ENCODE peak calls at places on chromosome 22, in four cellular contexts. A is C1 segment of cervical spinal cord, J is uterus, D is T-helper 1 cell. S is an unnamed sample.

GRCh38 chr22:42786606-42787356 is 66.1 kb upstream of the A4GALT start:
- DNase-seq in J (no peak), A (no peak), D (no peak), S (no peak)

GRCh38 chr22:19658057-19658966 is 56.0 kb upstream of the SEPTIN5 start:
- DNase-seq in J (no peak), D (no peak), A (no peak), S (no peak)

GRCh38 chr22:28808716-28809355 is 8.5 kb upstream of the XBP1 start:
- DNase-seq in D (no peak), A (no peak), J (no peak), S (no peak)

GRCh38 chr22:37564111-37564711 is 3.9 kb downstream of the CDC42EP1 start:
- DNase-seq in A (no peak), J (no peak), D (no peak), S (no peak)

GRCh38 chr22:48424201-48424627 is 1403.5 kb downstream of the BRD1 start:
- DNase-seq in D (no peak), A (no peak), J (no peak), S (no peak)

GRCh38 chr22:24271406-24271760 is 752 bp downstream of the SPECC1L start:
- DNase-seq in D (no peak), J (no peak), A (no peak), S (no peak)

GRCh38 chr22:27331526-27332281 is 469.9 kb downstream of the MN1 start:
- DNase-seq in J (no peak), A (peak), D (no peak), S (peak)

GRCh38 chr22:47000888-47001287 is 238.4 kb downstream of the TBC1D22A start:
- DNase-seq in D (peak), J (no peak), A (no peak), S (no peak)

GRCh38 chr22:49534386-49534785 is 293.3 kb downstream of the BRD1 start:
- DNase-seq in D (no peak), J (no peak), A (no peak), S (peak)

GRCh38 chr22:42842658-42843370 is 14.3 kb downstream of the ARFGAP3 start:
- DNase-seq in A (no peak), J (no peak), D (no peak), S (no peak)

GRCh38 chr22:30435674-30436126 is 10.1 kb downstream of the MTFP1 start:
- DNase-seq in A (no peak), D (peak), J (peak), S (peak)

GRCh38 chr22:23772315-23773246 is at the start of gene MMP11:
- DNase-seq in D (peak), J (peak), A (no peak), S (peak)

GRCh38 chr22:37254206-37254866 is 10.3 kb upstream of the RAC2 start:
- DNase-seq in J (no peak), D (no peak), A (no peak), S (no peak)

GRCh38 chr22:29093501-29093921 is 20.7 kb downstream of the KREMEN1 start:
- DNase-seq in J (peak), D (no peak), A (no peak), S (no peak)

GRCh38 chr22:50406416-50407170 is 63.5 kb downstream of the PPP6R2 start:
- DNase-seq in D (no peak), J (no peak), A (no peak), S (no peak)

GRCh38 chr22:47206819-47207218 is 444.4 kb downstream of the TBC1D22A start:
- DNase-seq in D (no peak), A (no peak), J (no peak), S (no peak)

GRCh38 chr22:20873215-20873614 is 14.4 kb downstream of the SNAP29 start:
- DNase-seq in D (no peak), J (no peak), A (no peak), S (no peak)

GRCh38 chr22:33382427-33382826 is 324.2 kb upstream of the SYN3 start:
- DNase-seq in D (no peak), A (no peak), J (no peak), S (peak)